ENCODE peak calls at places on chromosomes 12 and 14, in nine cellular contexts. J, T, Z, B, E, M, L, Q and D are unnamed samples.

GRCh38 chr14:62126885-62127478 is 364.8 kb downstream of the SNAPC1 start:
- DNase-seq in J (peak), T (no peak), Z (peak), B (peak), E (no peak), M (no peak), L (peak), Q (peak), D (no peak)

GRCh38 chr12:130394906-130395305 is 57.2 kb downstream of the PIWIL1 start:
- DNase-seq in J (no peak), T (no peak), Z (no peak), B (peak), E (no peak), M (no peak), L (no peak), Q (no peak), D (no peak)

GRCh38 chr12:75779891-75780501 is 251.6 kb downstream of the PHLDA1 start:
- DNase-seq in J (no peak), T (no peak), Z (no peak), B (no peak), E (no peak), M (no peak), L (no peak), Q (no peak), D (no peak)

GRCh38 chr14:71803539-71804260 is 128.5 kb upstream of the RGS6 start:
- DNase-seq in J (peak), T (no peak), Z (no peak), B (no peak), E (no peak), M (no peak), L (no peak), Q (no peak), D (no peak)

GRCh38 chr14:77542349-77543239 is 44.0 kb upstream of the ISM2 start:
- DNase-seq in J (no peak), T (no peak), Z (peak), B (no peak), E (no peak), M (no peak), L (no peak), Q (no peak), D (no peak)

GRCh38 chr12:89162704-89163261 is 189.5 kb downstream of the DUSP6 start:
- DNase-seq in J (peak), T (peak), Z (peak), B (peak), E (peak), M (no peak), L (peak), Q (peak), D (peak)

GRCh38 chr14:76810953-76811400 is 1.7 kb downstream of the ANGEL1 start:
- DNase-seq in J (peak), T (no peak), Z (peak), B (peak), E (no peak), M (no peak), L (no peak), Q (peak), D (peak)

GRCh38 chr14:71474291-71474690 is 457.9 kb upstream of the RGS6 start:
- DNase-seq in J (no peak), T (no peak), Z (no peak), B (no peak), E (no peak), M (no peak), L (no peak), Q (no peak), D (no peak)

GRCh38 chr14:67622675-67623074 is 3.0 kb downstream of the ARG2 start:
- DNase-seq in J (peak), T (no peak), Z (peak), B (no peak), E (no peak), M (no peak), L (peak), Q (no peak), D (no peak)

GRCh38 chr12:4307593-4308333 is 13.2 kb upstream of the TIGAR start:
- DNase-seq in J (peak), T (no peak), Z (peak), B (peak), E (peak), M (peak), L (peak), Q (peak), D (peak)

GRCh38 chr12:53190108-53190729 is 9.5 kb upstream of the CSAD start:
- DNase-seq in J (peak), T (peak), Z (peak), B (no peak), E (peak), M (peak), L (peak), Q (no peak), D (no peak)

GRCh38 chr14:88933203-88933602 is 108.8 kb downstream of the TTC8 start:
- DNase-seq in J (no peak), T (no peak), Z (no peak), B (no peak), E (no peak), M (no peak), L (no peak), Q (peak), D (no peak)

GRCh38 chr12:116722245-116722644 is 15.6 kb downstream of the SPRING1 start:
- DNase-seq in J (no peak), T (no peak), Z (no peak), B (no peak), E (no peak), M (no peak), L (no peak), Q (no peak), D (no peak)

DNA sequence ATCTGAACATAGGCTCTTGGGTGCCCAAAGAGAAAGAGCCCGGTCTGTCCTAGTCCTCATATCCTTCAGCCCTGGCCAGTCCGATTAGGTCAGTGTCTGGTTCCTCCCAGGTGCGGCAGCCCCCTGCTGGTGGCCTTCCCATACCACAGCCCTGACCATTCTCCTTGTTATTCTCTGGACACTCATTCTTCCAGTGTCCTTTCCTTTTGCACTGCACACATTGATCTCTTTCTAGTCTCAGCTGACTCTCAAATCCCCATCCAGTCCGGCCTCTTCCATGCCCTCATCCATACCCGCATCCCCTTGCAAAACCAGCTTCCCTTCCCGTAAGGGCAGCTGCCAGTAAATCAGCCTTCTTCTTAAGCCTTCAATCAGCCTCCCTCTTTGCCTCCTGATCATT is 1316.3 kb downstream of the TMEM121 start:
- DNase-seq in J (no peak), T (no peak), Z (no peak), B (no peak), E (no peak), M (no peak), L (no peak), Q (no peak), D (no peak)
- TF ChIP-seq CTCF in J (no peak), T (no peak), Z (peak), B (peak), E (peak), M (no peak), L (no peak), Q (no peak), D (peak)

DNA sequence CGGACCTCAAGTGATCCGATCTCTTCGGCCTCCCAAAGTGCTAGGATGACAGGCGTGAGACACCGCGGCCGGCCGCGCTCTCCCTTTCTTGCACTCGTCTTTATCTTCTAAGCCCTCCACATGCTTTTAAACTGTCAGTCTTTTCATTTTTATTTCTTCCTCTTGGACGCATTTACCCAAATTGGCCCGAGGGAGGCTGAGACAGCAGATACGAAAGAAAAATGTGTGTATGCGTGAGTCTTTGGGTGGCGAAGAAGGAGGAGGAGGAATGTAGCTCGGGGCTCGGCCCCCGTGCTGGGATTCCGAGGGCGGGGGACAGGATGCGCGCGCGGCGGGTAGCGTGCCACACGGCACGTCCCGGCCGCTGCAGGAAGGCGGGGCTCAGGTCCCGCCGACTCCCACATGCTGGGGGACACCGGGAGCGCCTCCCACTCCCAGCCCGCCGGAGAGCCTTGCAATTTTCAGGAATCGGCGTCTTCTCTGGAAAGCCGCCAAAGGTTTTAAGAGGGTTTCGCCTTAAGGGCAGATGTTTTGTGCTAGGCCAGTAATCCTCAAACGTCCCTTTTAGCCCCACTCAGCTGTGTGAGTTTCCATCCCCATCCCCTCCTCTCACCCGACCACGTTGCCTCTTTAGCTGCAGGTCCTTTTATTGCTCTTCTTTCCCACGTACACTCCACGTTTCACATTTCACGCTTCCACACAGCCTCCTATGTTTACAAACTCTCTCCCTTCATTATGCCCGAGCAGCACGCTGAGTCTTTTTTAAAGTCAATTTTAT is 34.7 kb upstream of the SLC2A3 start:
- DNase-seq in J (peak), T (peak), Z (peak), B (peak), E (peak), M (peak), L (peak), Q (peak), D (peak)
- TF ChIP-seq CTCF in J (no peak), T (no peak), Z (no peak), B (no peak), E (peak), M (no peak), L (no peak), Q (no peak), D (peak)

DNA sequence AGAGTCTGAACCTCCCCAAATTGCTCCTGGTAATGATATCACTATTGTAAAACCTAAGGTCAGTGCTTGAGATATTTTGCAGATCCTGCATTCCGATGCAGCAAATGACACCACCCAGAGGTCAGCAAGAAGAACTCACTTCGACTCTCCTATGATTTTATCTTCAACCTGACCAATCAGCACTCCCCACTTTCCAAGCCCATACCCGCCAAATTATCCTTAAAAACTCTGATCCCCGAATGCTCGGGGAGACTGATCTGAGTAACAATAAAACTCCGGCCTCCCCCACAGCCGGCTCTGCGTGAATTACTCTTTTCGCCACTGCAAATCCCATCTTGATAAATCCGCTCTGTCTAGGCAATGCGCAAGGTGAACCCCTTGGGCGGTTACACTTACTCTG is 1.2 kb downstream of the NPC2 start:
- DNase-seq in J (peak), T (no peak), Z (peak), B (peak), E (no peak), M (no peak), L (peak), Q (no peak), D (no peak)
- TF ChIP-seq CTCF in J (peak), T (no peak), Z (peak), B (peak), E (peak), M (no peak), L (peak), Q (peak), D (peak)

GRCh38 chr14:64476438-64476837 is 11.1 kb downstream of the AKAP5 start:
- DNase-seq in J (no peak), T (no peak), Z (no peak), B (no peak), E (no peak), M (no peak), L (no peak), Q (no peak), D (no peak)
- TF ChIP-seq CTCF in J (no peak), T (no peak), Z (no peak), B (no peak), E (no peak), M (no peak), L (no peak), Q (no peak), D (no peak)

GRCh38 chr14:51093371-51094281 is 1.3 kb downstream of the TRIM9 start:
- DNase-seq in J (no peak), T (no peak), Z (no peak), B (peak), E (peak), M (peak), L (no peak), Q (no peak), D (no peak)
- TF ChIP-seq CTCF in J (peak), T (no peak), Z (peak), B (peak), E (no peak), M (no peak), L (peak), Q (peak), D (no peak)